ENCODE peak calls at places on chromosomes 4 and X, in eight cellular contexts. E, C, S, J, Y, R, I and V are unnamed samples. For H3K4me1, the result is how much of the 10 kb centered on the place peaks cover.

GRCh38 chr4:17111959-17112659 is 213.7 kb upstream of the LDB2 start:
- DNase-seq in I (no peak), E (no peak), Y (no peak), R (no peak), C (no peak), S (no peak), J (no peak), V (no peak)

GRCh38 chrX:45807572-45808425 is 607.1 kb upstream of the DIPK2B start:
- DNase-seq in Y (no peak), E (peak), C (no peak), R (no peak), S (peak), J (no peak), I (no peak), V (no peak)

GRCh38 chrX:42739771-42740170 is 38.2 kb downstream of the PPP1R2C start:
- DNase-seq in Y (no peak), S (no peak), I (no peak), J (no peak), E (no peak), R (no peak), C (no peak), V (no peak)

GRCh38 chr4:155946486-155946885 is 7.2 kb downstream of the CTSO start:
- DNase-seq in E (peak), C (no peak), I (no peak), Y (no peak), S (no peak), J (no peak), R (no peak), V (no peak)

GRCh38 chrX:107565916-107566602 is 62.3 kb upstream of the PRPS1 start:
- DNase-seq in J (no peak), E (no peak), I (no peak), R (no peak), Y (no peak), C (no peak), S (peak), V (peak)

GRCh38 chr4:153067376-153067775 is 131.3 kb downstream of the FHDC1 start:
- DNase-seq in C (no peak), I (no peak), R (no peak), S (peak), J (no peak), Y (no peak), E (peak), V (no peak)

GRCh38 chrX:117636826-117637225 is 479.8 kb downstream of the KLHL13 start:
- DNase-seq in I (no peak), J (no peak), C (no peak), S (no peak), E (no peak), R (no peak), Y (no peak), V (no peak)

GRCh38 chrX:15930585-15930984 is 76.0 kb upstream of the AP1S2 start:
- DNase-seq in I (no peak), Y (no peak), C (no peak), E (peak), J (no peak), R (no peak), S (peak), V (no peak)

GRCh38 chrX:154799554-154800348 is 5.5 kb downstream of the MPP1 start:
- DNase-seq in J (no peak), S (no peak), I (no peak), E (peak), C (no peak), R (no peak), Y (no peak), V (peak)

GRCh38 chr4:2714071-2714770 is 41.9 kb downstream of the TNIP2 start:
- DNase-seq in E (peak), S (no peak), R (peak), Y (no peak), C (peak), J (peak), I (no peak), V (no peak)

GRCh38 chr4:112411781-112412281 is 104.1 kb downstream of the NEUROG2 start:
- DNase-seq in E (no peak), S (no peak), I (no peak), R (no peak), J (no peak), C (peak), Y (no peak), V (no peak)

GRCh38 chr4:67549123-67549522 is 3.8 kb upstream of the CENPC start:
- DNase-seq in J (no peak), C (no peak), Y (no peak), R (no peak), S (peak), E (peak), I (no peak), V (no peak)

GRCh38 chrX:94414746-94415145 is 740.7 kb downstream of the FAM133A start:
- DNase-seq in C (no peak), I (no peak), Y (no peak), S (no peak), R (no peak), E (no peak), J (no peak), V (no peak)

GRCh38 chr4:172628263-172628662 is 540.3 kb upstream of the GALNT7 start:
- DNase-seq in C (no peak), Y (no peak), E (no peak), J (no peak), S (no peak), R (no peak), I (no peak), V (no peak)

GRCh38 chrX:26778320-26778888 is 562.4 kb downstream of the MAGEB5 start:
- DNase-seq in Y (no peak), J (no peak), R (no peak), S (no peak), E (no peak), I (no peak), C (no peak), V (no peak)

GRCh38 chr4:87193958-87194675 is 26.3 kb downstream of the KLHL8 start:
- DNase-seq in R (no peak), I (no peak), J (no peak), Y (no peak), C (no peak), E (no peak), S (no peak), V (no peak)

GRCh38 chrX:22795680-22796079 is 204.1 kb upstream of the DDX53 start:
- DNase-seq in Y (no peak), C (no peak), J (no peak), E (no peak), I (no peak), S (peak), R (no peak), V (no peak)

GRCh38 chr4:173247316-173247715 is 78.7 kb downstream of the GALNT7 start:
- DNase-seq in C (no peak), I (no peak), S (no peak), E (no peak), J (no peak), R (no peak), Y (no peak), V (no peak)

GRCh38 chr4:81490761-81491160 is 19.1 kb upstream of the RASGEF1B start:
- DNase-seq in R (no peak), C (no peak), Y (no peak), E (no peak), J (no peak), I (no peak), S (no peak), V (no peak)

GRCh38 chr4:85724801-85725548 is 250.0 kb downstream of the ARHGAP24 start:
- DNase-seq in I (no peak), Y (no peak), J (no peak), R (no peak), S (no peak), C (no peak), E (peak), V (no peak)

GRCh38 chr4:94852601-94853000 is 94.8 kb downstream of the BMPR1B start:
- DNase-seq in E (no peak), R (no peak), J (no peak), S (no peak), I (no peak), Y (no peak), C (no peak), V (no peak)

GRCh38 chr4:72567821-72568620 is 1.0 kb downstream of the ADAMTS3 start:
- DNase-seq in R (peak), E (peak), J (peak), Y (peak), C (peak), I (peak), S (peak), V (peak)

GRCh38 chr4:115454228-115454627 is 340.8 kb upstream of the NDST4 start:
- DNase-seq in R (no peak), I (no peak), J (no peak), C (no peak), Y (no peak), E (no peak), S (no peak), V (no peak)

GRCh38 chr4:78767350-78767749 is 8.8 kb upstream of the BMP2K start:
- DNase-seq in C (no peak), J (no peak), S (no peak), E (no peak), Y (no peak), I (no peak), R (no peak), V (no peak)

GRCh38 chr4:146521543-146522097 is at the start of gene SLC10A7:
- DNase-seq in C (peak), S (peak), I (peak), E (peak), J (peak), Y (peak), R (peak), V (peak)
- TF ChIP-seq CTCF in C (no peak), S (no peak), I (no peak), E (no peak), J (no peak), Y (no peak), R (no peak), V (no peak)

GRCh38 chr4:82789377-82789776 is 9.2 kb downstream of the SCD5 start:
- DNase-seq in R (no peak), Y (no peak), J (no peak), S (no peak), E (no peak), C (no peak), I (no peak), V (no peak)

GRCh38 chr4:82791179-82791578 is 7.4 kb downstream of the SCD5 start:
- DNase-seq in R (no peak), S (no peak), Y (no peak), C (no peak), I (no peak), J (no peak), E (no peak), V (no peak)

GRCh38 chr4:82792912-82793649 is 5.5 kb downstream of the SCD5 start:
- DNase-seq in I (no peak), J (no peak), S (no peak), R (no peak), Y (no peak), C (no peak), E (no peak), V (no peak)

GRCh38 chr4:82787342-82787741 is 11.3 kb downstream of the SCD5 start:
- DNase-seq in C (no peak), S (peak), J (no peak), Y (no peak), E (no peak), R (no peak), I (no peak), V (no peak)

DNA sequence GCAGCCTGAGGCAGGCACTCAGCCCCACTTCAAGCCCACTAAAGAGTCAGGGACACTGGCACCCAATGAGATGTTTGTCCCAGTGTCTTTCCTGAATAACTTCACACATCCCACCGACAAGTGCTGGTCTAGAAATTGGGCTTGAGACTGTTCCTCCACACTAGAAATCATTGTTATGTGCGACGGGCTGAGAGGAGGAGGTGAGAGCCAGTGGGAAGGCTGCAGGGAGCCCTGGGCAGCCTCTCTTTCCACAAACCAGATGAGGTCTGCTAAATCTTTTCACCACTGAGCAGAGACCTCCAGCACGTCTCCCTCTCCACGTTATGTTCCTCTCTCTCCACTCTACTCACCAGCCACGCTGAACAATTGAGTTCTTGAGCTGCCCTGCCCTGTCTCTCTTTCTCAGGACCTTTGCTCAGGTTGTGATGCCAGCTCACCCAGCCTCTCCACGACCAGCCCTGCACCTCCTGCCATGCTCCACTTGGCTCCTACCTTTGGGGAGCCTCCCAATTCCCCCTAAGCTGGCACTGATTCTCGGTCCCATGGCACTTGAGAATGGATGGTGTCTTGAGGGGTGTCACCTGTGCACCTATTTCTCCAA is 8.4 kb downstream of the SCD5 start:
- DNase-seq in R (no peak), C (no peak), J (no peak), S (no peak), I (no peak), Y (no peak), E (no peak), V (no peak)
- H3K4me1 ChIP-seq in R (under half), C (under half), J (under half), S (under half), I (under half), Y (under half), E (under half), V (under half)

DNA sequence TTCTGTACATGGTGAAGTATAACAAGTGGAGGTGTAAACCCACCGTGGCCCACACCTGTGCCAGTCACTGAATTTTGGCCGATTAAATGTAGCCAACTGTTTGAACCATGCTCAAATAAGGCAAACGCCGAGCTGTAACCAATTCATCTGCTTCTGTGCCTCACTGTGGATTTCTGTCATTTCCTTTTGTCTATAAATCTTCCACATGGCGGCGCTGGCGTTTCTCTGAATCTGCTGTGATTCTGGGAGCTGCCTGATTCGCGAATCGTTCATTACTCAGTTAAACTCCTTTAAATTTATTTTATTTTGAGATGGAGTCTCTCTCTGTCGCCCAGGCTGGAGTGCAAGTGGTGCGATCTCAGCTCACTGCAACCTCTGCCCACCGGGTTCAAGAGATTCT is 19.2 kb downstream of the SUPT20HL2 start:
- DNase-seq in C (no peak), J (no peak), E (no peak), R (peak), Y (no peak), S (no peak), I (no peak), V (no peak)
- TF ChIP-seq CTCF in C (no peak), J (no peak), E (no peak), R (no peak), Y (no peak), S (no peak), I (no peak), V (no peak)

GRCh38 chr4:56655209-56655626 is 25.9 kb downstream of the HOPX start:
- DNase-seq in I (peak), R (peak), S (no peak), C (peak), Y (no peak), E (peak), J (peak), V (no peak)

GRCh38 chr4:56651071-56651384 is 30.1 kb downstream of the HOPX start:
- DNase-seq in J (no peak), I (no peak), R (no peak), E (no peak), C (no peak), S (no peak), Y (no peak), V (no peak)

GRCh38 chr4:56654238-56654632 is 26.9 kb downstream of the HOPX start:
- DNase-seq in J (no peak), C (no peak), I (no peak), S (no peak), E (no peak), R (no peak), Y (no peak), V (no peak)

GRCh38 chr4:56655627-56656345 is 25.3 kb downstream of the HOPX start:
- DNase-seq in J (peak), I (peak), S (no peak), R (peak), C (peak), E (no peak), Y (no peak), V (no peak)

DNA sequence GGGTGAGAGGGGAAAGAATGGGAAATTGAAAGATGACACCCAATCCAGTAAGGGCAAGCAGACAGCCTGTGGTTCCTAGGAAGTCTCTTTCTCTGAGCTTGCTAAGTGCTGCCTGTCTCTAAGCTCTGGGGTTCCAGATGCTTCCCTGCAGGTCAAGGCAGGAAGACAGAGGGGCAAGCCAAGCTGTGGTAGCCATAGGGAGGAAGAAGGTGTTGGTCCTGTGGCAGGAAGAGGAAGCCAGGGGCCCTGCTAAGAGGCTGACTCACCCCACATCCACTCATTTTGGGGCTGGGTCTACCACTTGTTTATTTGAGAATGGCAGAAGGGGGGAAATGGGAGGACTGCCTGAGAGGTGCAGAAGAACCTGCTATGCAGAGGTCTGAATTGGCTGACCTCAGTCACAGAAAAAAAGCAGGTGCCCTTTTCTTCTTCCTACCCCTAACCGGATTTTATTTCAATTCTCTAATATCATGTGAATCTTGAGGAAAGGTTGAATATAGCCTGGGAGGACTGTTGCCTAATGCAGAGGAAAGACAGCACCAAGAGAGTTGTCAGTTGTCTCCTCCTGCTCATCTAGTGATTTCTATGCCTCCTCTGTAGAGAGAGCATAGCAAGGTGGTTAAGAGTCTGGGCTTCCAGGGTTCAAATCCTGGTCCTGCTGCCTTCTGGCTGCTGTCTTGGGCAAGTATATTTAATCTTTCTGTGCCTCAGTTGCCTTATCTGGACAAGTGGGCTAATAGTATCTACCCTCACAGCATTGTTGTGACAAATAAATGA is 27.4 kb downstream of the HOPX start:
- DNase-seq in S (no peak), J (no peak), C (no peak), E (no peak), R (no peak), I (no peak), Y (no peak), V (no peak)
- H3K4me1 ChIP-seq in S (under half), J (under half), C (under half), E (under half), R (under half), I (under half), Y (under half), V (under half)

DNA sequence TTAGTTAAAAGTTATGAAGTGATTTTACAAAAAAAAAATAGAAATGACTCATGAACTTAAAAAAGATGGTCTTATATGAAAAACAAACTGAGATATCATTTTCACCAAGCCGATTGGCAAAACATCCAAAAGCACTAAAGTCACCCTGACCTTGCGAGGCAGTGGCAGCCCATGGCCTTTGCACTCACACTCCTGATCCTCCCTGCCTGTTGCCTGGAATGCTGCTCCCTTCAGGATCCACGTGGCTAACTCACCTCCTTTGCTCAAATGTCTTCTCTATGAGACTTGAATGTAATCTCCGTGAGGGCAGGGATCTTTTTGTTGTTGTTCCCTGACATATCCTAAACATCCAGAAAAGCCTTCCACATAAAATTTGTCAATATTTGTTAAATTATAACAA is 106.4 kb downstream of the RAPGEF2 start:
- DNase-seq in Y (no peak), C (no peak), I (no peak), E (no peak), J (no peak), R (no peak), S (no peak), V (no peak)
- TF ChIP-seq CTCF in Y (no peak), C (no peak), I (no peak), E (no peak), J (no peak), R (no peak), S (no peak), V (no peak)

GRCh38 chr4:7196283-7196651 is 3.9 kb downstream of the SORCS2 start:
- DNase-seq in C (no peak), E (no peak), S (no peak), J (no peak), I (no peak), Y (peak), R (no peak), V (no peak)
- H3K4me1 ChIP-seq in C (under half), E (under half), S (under half), J (under half), I (under half), Y (under half), R (under half), V (under half)

GRCh38 chr4:77073981-77074865 is 1.6 kb downstream of the CCNI start:
- DNase-seq in R (no peak), S (peak), Y (no peak), I (no peak), C (no peak), J (no peak), E (no peak), V (no peak)
- TF ChIP-seq CTCF in R (no peak), S (no peak), Y (no peak), I (no peak), C (no peak), J (no peak), E (no peak), V (no peak)

GRCh38 chr4:7045961-7046921 is 3.1 kb downstream of the TADA2B start:
- DNase-seq in Y (no peak), J (peak), C (no peak), S (no peak), I (no peak), R (peak), E (no peak), V (no peak)
- H3K4me1 ChIP-seq in Y (half or more), J (under half), C (under half), S (under half), I (half or more), R (under half), E (under half), V (under half)

GRCh38 chr4:98150092-98150761 is 7.0 kb upstream of the STPG2 start:
- DNase-seq in J (no peak), C (no peak), Y (no peak), I (no peak), R (no peak), E (peak), S (no peak), V (no peak)
- TF ChIP-seq CTCF in J (peak), C (no peak), Y (no peak), I (peak), R (no peak), E (no peak), S (no peak), V (no peak)

GRCh38 chrX:19862634-19863236 is 24.7 kb downstream of the SH3KBP1 start:
- DNase-seq in Y (no peak), I (no peak), S (no peak), E (no peak), C (no peak), J (no peak), R (no peak), V (no peak)

GRCh38 chrX:19865567-19866363 is 21.6 kb downstream of the SH3KBP1 start:
- DNase-seq in R (no peak), C (no peak), I (no peak), Y (no peak), E (no peak), S (no peak), J (peak), V (no peak)

GRCh38 chrX:19864736-19865135 is 22.7 kb downstream of the SH3KBP1 start:
- DNase-seq in J (no peak), Y (no peak), E (no peak), R (no peak), C (no peak), S (no peak), I (no peak), V (no peak)

GRCh38 chrX:19860571-19860970 is 26.8 kb downstream of the SH3KBP1 start:
- DNase-seq in I (no peak), E (no peak), J (no peak), S (no peak), R (no peak), Y (no peak), C (no peak), V (no peak)

GRCh38 chrX:19863237-19864223 is 23.9 kb downstream of the SH3KBP1 start:
- DNase-seq in I (no peak), E (no peak), C (peak), Y (no peak), J (no peak), R (no peak), S (no peak), V (no peak)
- H3K4me1 ChIP-seq in I (under half), E (under half), C (under half), Y (under half), J (under half), R (under half), S (under half), V (under half)